ENCODE peak calls at places on chromosomes 3 and 15, in four cellular contexts. One of them, this sample, is unnamed.
A peak's percentile ranks its signal among the peaks of the same experiment; 100 is the strongest.

GRCh38 chr3:99659965-99660364 is 21.6 kb downstream of the COL8A1 start:
- DNase-seq in HCT116: no peak
- DNase-seq in K562: no peak
- DNase-seq in HepG2: no peak
- DNase-seq in this sample: no peak

GRCh38 chr3:14507345-14507741 is 32.8 kb downstream of the GRIP2 start:
- DNase-seq in HCT116: no peak
- DNase-seq in K562: peak; percentile 28
- DNase-seq in HepG2: no peak
- DNase-seq in this sample: peak; percentile 68

GRCh38 chr3:151210676-151211381 is 7.8 kb upstream of the GPR171 start:
- DNase-seq in HCT116: no peak
- DNase-seq in K562: no peak
- DNase-seq in HepG2: peak; percentile 35
- DNase-seq in this sample: no peak

GRCh38 chr3:45473841-45474240 is 85.5 kb downstream of the LARS2 start:
- DNase-seq in HCT116: no peak
- DNase-seq in K562: no peak
- DNase-seq in HepG2: no peak
- DNase-seq in this sample: no peak

GRCh38 chr3:43238801-43239200 is 47.5 kb upstream of the SNRK start:
- DNase-seq in HCT116: no peak
- DNase-seq in K562: no peak
- DNase-seq in HepG2: no peak
- DNase-seq in this sample: no peak

GRCh38 chr3:171059978-171060377 is 33.5 kb upstream of the SLC2A2 start:
- DNase-seq in HCT116: no peak
- DNase-seq in K562: no peak
- DNase-seq in HepG2: no peak
- DNase-seq in this sample: no peak

GRCh38 chr15:78996876-78997275 is 52.0 kb upstream of the CTSH start:
- DNase-seq in HCT116: no peak
- DNase-seq in K562: no peak
- DNase-seq in HepG2: peak; percentile 87
- DNase-seq in this sample: no peak

GRCh38 chr15:41832875-41833274 is 5.0 kb downstream of the JMJD7 start:
- DNase-seq in HCT116: no peak
- DNase-seq in K562: no peak
- DNase-seq in HepG2: no peak
- DNase-seq in this sample: peak; percentile 20

GRCh38 chr3:160981217-160981938 is 123.8 kb downstream of the B3GALNT1 start:
- DNase-seq in HCT116: no peak
- DNase-seq in K562: no peak
- DNase-seq in HepG2: no peak
- DNase-seq in this sample: no peak

GRCh38 chr15:72758195-72758594 is 25.4 kb downstream of the ADPGK start:
- DNase-seq in HCT116: no peak
- DNase-seq in K562: no peak
- DNase-seq in HepG2: no peak
- DNase-seq in this sample: no peak

GRCh38 chr15:62264196-62264595 is 99.1 kb upstream of the C2CD4B start:
- DNase-seq in HCT116: no peak
- DNase-seq in K562: no peak
- DNase-seq in HepG2: no peak
- DNase-seq in this sample: no peak

GRCh38 chr3:71582612-71583568 is 638 bp downstream of the FOXP1 start:
- DNase-seq in HCT116: no peak
- DNase-seq in K562: peak; percentile 83
- DNase-seq in HepG2: peak; percentile 75
- DNase-seq in this sample: peak; percentile 50

GRCh38 chr3:20480771-20481170 is 294.8 kb upstream of the SGO1 start:
- DNase-seq in HCT116: no peak
- DNase-seq in K562: no peak
- DNase-seq in HepG2: no peak
- DNase-seq in this sample: no peak

GRCh38 chr15:48811325-48811938 is 563 bp upstream of the CEP152 start:
- DNase-seq in HCT116: no peak
- DNase-seq in K562: peak; percentile 39
- DNase-seq in HepG2: peak; percentile 4
- DNase-seq in this sample: no peak

GRCh38 chr3:189898559-189899153 is 222.0 kb downstream of the P3H2 start:
- DNase-seq in HCT116: no peak
- DNase-seq in K562: no peak
- DNase-seq in HepG2: no peak
- DNase-seq in this sample: no peak

GRCh38 chr3:21750831-21751391 is at the start of gene ZNF385D:
- DNase-seq in HCT116: no peak
- DNase-seq in K562: no peak
- DNase-seq in HepG2: no peak
- DNase-seq in this sample: peak; percentile 26

GRCh38 chr3:164458986-164459385 is 619.3 kb downstream of the SI start:
- DNase-seq in HCT116: no peak
- DNase-seq in K562: no peak
- DNase-seq in HepG2: no peak
- DNase-seq in this sample: no peak

GRCh38 chr3:45499529-45499928 is 95.0 kb upstream of the LIMD1 start:
- DNase-seq in HCT116: peak; percentile 19
- DNase-seq in K562: peak; percentile 20
- DNase-seq in HepG2: peak; percentile 12
- DNase-seq in this sample: peak; percentile 24

GRCh38 chr15:49273734-49274318 is 103.8 kb downstream of the GALK2 start:
- DNase-seq in HCT116: no peak
- DNase-seq in K562: no peak
- DNase-seq in HepG2: no peak
- DNase-seq in this sample: no peak

GRCh38 chr3:186915808-186916796 is 14.2 kb upstream of the ST6GAL1 start:
- DNase-seq in HCT116: no peak
- DNase-seq in K562: no peak
- DNase-seq in HepG2: no peak
- DNase-seq in this sample: peak; percentile 56

GRCh38 chr15:20352241-20353200 is 189.1 kb downstream of the GOLGA6L6 start:
- DNase-seq in HCT116: no peak
- DNase-seq in K562: no peak
- DNase-seq in HepG2: no peak
- DNase-seq in this sample: no peak

GRCh38 chr15:68631621-68632051 is 52.8 kb downstream of the CORO2B start:
- DNase-seq in HCT116: no peak
- DNase-seq in K562: no peak
- DNase-seq in HepG2: no peak
- DNase-seq in this sample: no peak
- TF ChIP-seq JUND in HCT116: no peak
- TF ChIP-seq JUND in K562: no peak
- TF ChIP-seq JUND in HepG2: no peak
- TF ChIP-seq JUND in this sample: no peak

GRCh38 chr15:100043069-100043641 is 298.6 kb downstream of the ADAMTS17 start:
- DNase-seq in HCT116: peak; percentile 33
- DNase-seq in K562: no peak
- DNase-seq in HepG2: no peak
- DNase-seq in this sample: peak; percentile 42
- TF ChIP-seq JUND in HCT116: peak; percentile 74
- TF ChIP-seq JUND in K562: no peak
- TF ChIP-seq JUND in HepG2: no peak
- TF ChIP-seq JUND in this sample: no peak

GRCh38 chr3:74891312-74891711 is 276.9 kb upstream of the CNTN3 start:
- DNase-seq in HCT116: no peak
- DNase-seq in K562: no peak
- DNase-seq in HepG2: no peak
- DNase-seq in this sample: no peak

GRCh38 chr3:74897006-74897405 is 282.5 kb upstream of the CNTN3 start:
- DNase-seq in HCT116: no peak
- DNase-seq in K562: no peak
- DNase-seq in HepG2: no peak
- DNase-seq in this sample: peak; percentile 5
- TF ChIP-seq JUND in HCT116: no peak
- TF ChIP-seq JUND in K562: no peak
- TF ChIP-seq JUND in HepG2: no peak
- TF ChIP-seq JUND in this sample: no peak

GRCh38 chr3:8595252-8595934 is 49.2 kb downstream of the SSUH2 start:
- DNase-seq in HCT116: no peak
- DNase-seq in K562: no peak
- DNase-seq in HepG2: no peak
- DNase-seq in this sample: no peak

GRCh38 chr3:8596706-8597514 is 47.7 kb downstream of the SSUH2 start:
- DNase-seq in HCT116: no peak
- DNase-seq in K562: no peak
- DNase-seq in HepG2: no peak
- DNase-seq in this sample: no peak

GRCh38 chr3:8589880-8590556 is 54.6 kb downstream of the SSUH2 start:
- DNase-seq in HCT116: no peak
- DNase-seq in K562: no peak
- DNase-seq in HepG2: no peak
- DNase-seq in this sample: no peak

GRCh38 chr3:8595935-8596262 is 48.7 kb downstream of the SSUH2 start:
- DNase-seq in HCT116: no peak
- DNase-seq in K562: no peak
- DNase-seq in HepG2: no peak
- DNase-seq in this sample: no peak

GRCh38 chr3:8593022-8593817 is 51.4 kb downstream of the SSUH2 start:
- DNase-seq in HCT116: no peak
- DNase-seq in K562: no peak
- DNase-seq in HepG2: no peak
- DNase-seq in this sample: no peak
- TF ChIP-seq JUND in HCT116: no peak
- TF ChIP-seq JUND in K562: no peak
- TF ChIP-seq JUND in HepG2: no peak
- TF ChIP-seq JUND in this sample: no peak

GRCh38 chr15:25180606-25181289 is 226.0 kb downstream of the SNRPN start:
- DNase-seq in HCT116: no peak
- DNase-seq in K562: no peak
- DNase-seq in HepG2: no peak
- DNase-seq in this sample: no peak
- TF ChIP-seq JUND in HCT116: no peak
- TF ChIP-seq JUND in K562: no peak
- TF ChIP-seq JUND in HepG2: no peak
- TF ChIP-seq JUND in this sample: no peak